ENCODE peak calls at places on chromosomes 12 and 14, in eight cellular contexts. W is HepG2, G is GM23248, D is astrocyte, H is NT2/D1, B is endothelial cell of umbilical vein, M is IMR-90, R is H1. K is an unnamed sample. For H3K27me3 and H3K9me3, the result is how much of the 10 kb centered on the place peaks cover.

GRCh38 chr12:105220929-105221290 is 15.1 kb downstream of the APPL2 start:
- DNase-seq in W (no peak), G (no peak), D (no peak), H (no peak), B (no peak), M (no peak), R (no peak), K (no peak)

GRCh38 chr12:95721320-95721719 is 69.2 kb downstream of the NTN4 start:
- DNase-seq in W (no peak), G (no peak), D (no peak), H (peak), B (no peak), M (peak), R (no peak), K (no peak)

GRCh38 chr12:54560374-54560858 is 11.0 kb downstream of the PDE1B start:
- DNase-seq in W (no peak), G (peak), D (peak), H (no peak), B (peak), M (peak), R (peak), K (peak)

GRCh38 chr12:102950950-102951490 is 6.5 kb upstream of the ASCL1 start:
- DNase-seq in W (no peak), G (no peak), D (no peak), H (no peak), B (no peak), M (no peak), R (no peak), K (no peak)

GRCh38 chr12:130775953-130776856 is 60.1 kb upstream of the RIMBP2 start:
- DNase-seq in W (peak), G (peak), D (peak), H (no peak), B (peak), M (peak), R (no peak), K (peak)

GRCh38 chr12:54562720-54563356 is 13.4 kb downstream of the PDE1B start:
- DNase-seq in W (no peak), G (no peak), D (no peak), H (no peak), B (no peak), M (no peak), R (no peak), K (no peak)

GRCh38 chr12:26805401-26805971 is 27.5 kb downstream of the ITPR2 start:
- DNase-seq in W (no peak), G (no peak), D (no peak), H (no peak), B (no peak), M (no peak), R (no peak), K (no peak)

GRCh38 chr14:70186826-70187483 is 1.8 kb downstream of the SLC8A3 start:
- DNase-seq in W (no peak), G (no peak), D (no peak), H (no peak), B (peak), M (no peak), R (no peak), K (no peak)

GRCh38 chr12:110403975-110404675 is 617 bp upstream of the ANAPC7 start:
- DNase-seq in W (peak), G (peak), D (peak), H (peak), B (peak), M (peak), R (peak), K (peak)
- H3K9ac ChIP-seq in W (peak), G (peak), D (peak), H (peak), B (peak), M (peak), R (peak), K (peak)

DNA sequence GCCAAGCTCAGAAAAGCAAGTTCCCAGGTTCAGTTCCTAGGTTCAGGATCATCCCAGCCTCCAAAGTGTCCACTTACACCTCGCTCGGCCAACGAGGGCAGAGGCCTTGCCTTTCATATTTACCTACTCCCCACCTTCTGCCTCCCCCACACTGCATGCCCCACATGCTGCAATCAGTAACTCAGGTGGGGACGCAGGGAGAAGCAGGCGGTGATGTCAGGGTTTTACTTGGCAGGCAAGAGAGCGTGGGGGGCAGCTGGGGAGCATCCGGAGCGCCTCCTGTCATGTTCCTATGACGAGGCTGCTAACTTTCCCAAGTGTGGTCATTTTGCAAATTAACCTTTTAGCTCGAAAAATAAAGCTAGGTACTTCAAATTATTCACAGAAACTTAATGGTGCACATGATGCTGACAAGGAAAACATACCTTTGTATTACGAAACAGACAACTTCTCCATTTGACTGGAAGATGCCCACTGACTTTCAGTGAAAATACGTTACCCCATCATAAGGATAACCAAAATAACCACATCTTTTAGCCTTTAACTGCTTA is 53.8 kb downstream of the SETD3 start:
- DNase-seq in W (no peak), G (no peak), D (no peak), H (no peak), B (no peak), M (no peak), R (no peak), K (no peak)
- H3K27me3 ChIP-seq in W (under half), G (under half), D (under half), H (under half), B (under half), M (under half), R (under half), K (under half)

DNA sequence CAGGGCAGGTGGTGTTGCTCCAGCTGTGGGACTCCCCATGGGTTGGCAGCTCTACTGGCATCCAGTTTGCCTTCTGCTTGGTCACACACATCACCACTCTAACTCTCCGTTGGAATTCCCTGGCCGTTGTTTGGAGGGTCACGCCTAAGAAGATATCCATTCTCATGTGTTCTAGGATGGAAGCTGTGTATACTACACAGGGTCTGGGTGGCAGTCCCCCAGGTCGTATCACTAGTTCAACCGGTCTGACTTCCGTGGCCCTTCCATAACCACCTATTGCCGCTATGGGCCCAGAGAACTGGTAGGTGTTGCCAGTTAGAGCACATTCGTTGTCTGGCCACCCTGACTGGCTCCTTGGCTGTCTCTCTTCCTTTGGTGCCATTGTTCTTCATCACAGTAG is 456.3 kb downstream of the TMEM121 start:
- DNase-seq in W (no peak), G (no peak), D (no peak), H (no peak), B (no peak), M (no peak), R (no peak), K (no peak)
- H3K9me3 ChIP-seq in W (under half), G (under half), D (under half), H (under half), B (under half), M (under half), R (half or more), K (under half)

DNA sequence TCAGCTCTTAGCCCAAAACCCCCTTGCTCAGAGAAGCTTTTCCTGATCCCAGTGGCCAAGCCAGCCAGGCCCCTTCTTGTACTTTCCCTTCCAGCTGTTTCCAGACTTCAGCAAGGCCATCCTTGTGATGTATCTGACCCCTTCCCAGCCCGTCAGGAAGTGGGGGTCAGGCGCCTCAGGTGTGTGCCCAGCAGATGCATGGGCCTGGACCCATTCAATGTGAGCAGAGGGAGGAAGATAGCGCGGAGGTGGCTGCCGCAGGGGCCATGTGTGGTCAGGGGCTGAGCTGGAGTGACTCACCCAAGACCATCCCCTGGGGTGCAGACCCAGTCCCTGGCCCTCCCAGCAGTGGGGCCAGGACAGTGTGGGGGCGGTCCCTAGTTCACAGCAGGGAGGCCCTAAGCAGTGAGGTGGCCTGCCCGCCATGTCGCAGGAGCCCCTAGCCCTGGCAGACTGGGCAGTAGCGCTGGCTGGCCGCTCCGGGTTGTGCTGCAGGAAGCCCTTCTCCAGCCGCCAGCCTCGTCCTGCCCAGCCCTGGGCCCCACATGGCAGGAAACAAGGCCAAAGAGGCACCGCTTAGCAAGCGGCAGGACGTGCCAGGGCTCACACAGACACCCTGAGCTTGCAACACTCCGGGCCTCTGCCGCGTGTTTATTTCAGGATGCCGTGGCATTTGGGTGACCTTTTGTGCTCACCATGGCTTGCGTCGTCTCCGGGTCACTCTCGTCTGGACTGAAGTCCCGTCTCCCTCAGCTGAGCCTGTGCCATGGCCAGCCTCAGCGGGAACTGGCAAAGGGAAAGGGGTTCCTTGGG is 12.0 kb downstream of the ADSS1 start:
- DNase-seq in W (peak), G (peak), D (no peak), H (no peak), B (peak), M (peak), R (no peak), K (peak)
- H3K9ac ChIP-seq in W (peak), G (peak), D (no peak), H (no peak), B (peak), M (peak), R (no peak), K (peak)